ENCODE peak calls at places on chromosomes 6 and 20, in seven cellular contexts. One of them, this sample, is unnamed.

GRCh38 chr6:162538643-162539064 is 188.9 kb downstream of the PRKN start:
- DNase-seq in hepatocyte: no peak
- DNase-seq in HCT116: no peak
- DNase-seq in neural progenitor cell: no peak
- DNase-seq in OCI-LY7: no peak
- DNase-seq in GM23338: no peak
- DNase-seq in MM.1S: no peak
- DNase-seq in this sample: no peak

GRCh38 chr6:156556830-156557229 is 220.3 kb upstream of the ARID1B start:
- DNase-seq in hepatocyte: no peak
- DNase-seq in HCT116: no peak
- DNase-seq in neural progenitor cell: no peak
- DNase-seq in OCI-LY7: no peak
- DNase-seq in GM23338: no peak
- DNase-seq in MM.1S: no peak
- DNase-seq in this sample: no peak

GRCh38 chr20:58900292-58900931 is 47.9 kb downstream of the GNAS start:
- DNase-seq in hepatocyte: peak; percentile 28
- DNase-seq in HCT116: no peak
- DNase-seq in neural progenitor cell: peak; percentile 70
- DNase-seq in OCI-LY7: no peak
- DNase-seq in GM23338: peak; percentile 64
- DNase-seq in MM.1S: no peak
- DNase-seq in this sample: no peak

GRCh38 chr6:106223300-106223930 is 102.1 kb downstream of the ATG5 start:
- DNase-seq in hepatocyte: peak; percentile 81
- DNase-seq in HCT116: peak; percentile 72
- DNase-seq in neural progenitor cell: peak; percentile 81
- DNase-seq in OCI-LY7: peak; percentile 85
- DNase-seq in GM23338: peak; percentile 82
- DNase-seq in MM.1S: peak; percentile 87
- DNase-seq in this sample: peak; percentile 81

GRCh38 chr6:170480045-170480714 is 72.9 kb downstream of the PSMB1 start:
- DNase-seq in hepatocyte: peak; percentile 21
- DNase-seq in HCT116: no peak
- DNase-seq in neural progenitor cell: peak; percentile 48
- DNase-seq in OCI-LY7: no peak
- DNase-seq in GM23338: peak; percentile 56
- DNase-seq in MM.1S: no peak
- DNase-seq in this sample: no peak

GRCh38 chr6:166600932-166601331 is 14.5 kb upstream of the RAMACL start:
- DNase-seq in hepatocyte: no peak
- DNase-seq in HCT116: no peak
- DNase-seq in neural progenitor cell: no peak
- DNase-seq in OCI-LY7: no peak
- DNase-seq in GM23338: no peak
- DNase-seq in MM.1S: no peak
- DNase-seq in this sample: no peak

GRCh38 chr6:43911354-43911624 is 141.3 kb downstream of the VEGFA start:
- DNase-seq in hepatocyte: no peak
- DNase-seq in HCT116: no peak
- DNase-seq in neural progenitor cell: no peak
- DNase-seq in OCI-LY7: no peak
- DNase-seq in GM23338: no peak
- DNase-seq in MM.1S: no peak
- DNase-seq in this sample: no peak

GRCh38 chr6:106913676-106914280 is 60.8 kb downstream of the CD24 start:
- DNase-seq in hepatocyte: peak; percentile 29
- DNase-seq in HCT116: no peak
- DNase-seq in neural progenitor cell: no peak
- DNase-seq in OCI-LY7: peak; percentile 24
- DNase-seq in GM23338: no peak
- DNase-seq in MM.1S: no peak
- DNase-seq in this sample: peak; percentile 81

GRCh38 chr20:24102749-24103148 is 114.2 kb upstream of the GGTLC1 start:
- DNase-seq in hepatocyte: no peak
- DNase-seq in HCT116: no peak
- DNase-seq in neural progenitor cell: no peak
- DNase-seq in OCI-LY7: no peak
- DNase-seq in GM23338: no peak
- DNase-seq in MM.1S: no peak
- DNase-seq in this sample: peak; percentile 76

GRCh38 chr20:48049631-48050030 is 264.4 kb upstream of the SULF2 start:
- DNase-seq in hepatocyte: no peak
- DNase-seq in HCT116: no peak
- DNase-seq in neural progenitor cell: no peak
- DNase-seq in OCI-LY7: no peak
- DNase-seq in GM23338: no peak
- DNase-seq in MM.1S: no peak
- DNase-seq in this sample: no peak

GRCh38 chr6:116763871-116764270 is 1.6 kb downstream of the FAM162B start:
- DNase-seq in hepatocyte: no peak
- DNase-seq in HCT116: no peak
- DNase-seq in neural progenitor cell: no peak
- DNase-seq in OCI-LY7: no peak
- DNase-seq in GM23338: no peak
- DNase-seq in MM.1S: no peak
- DNase-seq in this sample: no peak

GRCh38 chr6:5025911-5026819 is 22.3 kb upstream of the RPP40 start:
- DNase-seq in hepatocyte: peak; percentile 78
- DNase-seq in HCT116: no peak
- DNase-seq in neural progenitor cell: peak; percentile 81
- DNase-seq in OCI-LY7: no peak
- DNase-seq in GM23338: peak; percentile 84
- DNase-seq in MM.1S: no peak
- DNase-seq in this sample: no peak

GRCh38 chr20:46851746-46852145 is 42.9 kb upstream of the EYA2 start:
- DNase-seq in hepatocyte: no peak
- DNase-seq in HCT116: no peak
- DNase-seq in neural progenitor cell: no peak
- DNase-seq in OCI-LY7: no peak
- DNase-seq in GM23338: no peak
- DNase-seq in MM.1S: no peak
- DNase-seq in this sample: no peak

GRCh38 chr20:54097236-54097529 is 26.8 kb upstream of the BCAS1 start:
- DNase-seq in hepatocyte: no peak
- DNase-seq in HCT116: no peak
- DNase-seq in neural progenitor cell: no peak
- DNase-seq in OCI-LY7: no peak
- DNase-seq in GM23338: no peak
- DNase-seq in MM.1S: no peak
- DNase-seq in this sample: no peak

GRCh38 chr6:161401910-161402309 is 128.0 kb upstream of the AGPAT4 start:
- DNase-seq in hepatocyte: no peak
- DNase-seq in HCT116: no peak
- DNase-seq in neural progenitor cell: no peak
- DNase-seq in OCI-LY7: no peak
- DNase-seq in GM23338: no peak
- DNase-seq in MM.1S: no peak
- DNase-seq in this sample: no peak

GRCh38 chr6:104943781-104944180 is 13.1 kb upstream of the LIN28B start:
- DNase-seq in hepatocyte: peak; percentile 52
- DNase-seq in HCT116: peak; percentile 2
- DNase-seq in neural progenitor cell: peak; percentile 71
- DNase-seq in OCI-LY7: no peak
- DNase-seq in GM23338: no peak
- DNase-seq in MM.1S: peak; percentile 11
- DNase-seq in this sample: peak; percentile 35

GRCh38 chr6:5119090-5119951 is 34.2 kb downstream of the PPP1R3G start:
- DNase-seq in hepatocyte: no peak
- DNase-seq in HCT116: no peak
- DNase-seq in neural progenitor cell: no peak
- DNase-seq in OCI-LY7: no peak
- DNase-seq in GM23338: no peak
- DNase-seq in MM.1S: no peak
- DNase-seq in this sample: no peak

GRCh38 chr20:35277127-35277526 is 795 bp downstream of the MMP24OS start:
- DNase-seq in hepatocyte: no peak
- DNase-seq in HCT116: no peak
- DNase-seq in neural progenitor cell: no peak
- DNase-seq in OCI-LY7: no peak
- DNase-seq in GM23338: no peak
- DNase-seq in MM.1S: no peak
- DNase-seq in this sample: no peak

GRCh38 chr6:35754452-35755321 is 17.9 kb downstream of the ARMC12 start:
- DNase-seq in hepatocyte: no peak
- DNase-seq in HCT116: no peak
- DNase-seq in neural progenitor cell: no peak
- DNase-seq in OCI-LY7: no peak
- DNase-seq in GM23338: no peak
- DNase-seq in MM.1S: no peak
- DNase-seq in this sample: peak; percentile 76

GRCh38 chr6:168072730-168073129 is 6.3 kb downstream of the FRMD1 start:
- DNase-seq in hepatocyte: no peak
- DNase-seq in HCT116: no peak
- DNase-seq in neural progenitor cell: no peak
- DNase-seq in OCI-LY7: no peak
- DNase-seq in GM23338: no peak
- DNase-seq in MM.1S: no peak
- DNase-seq in this sample: no peak

GRCh38 chr6:56795852-56796532 is 153.3 kb upstream of the DST start:
- DNase-seq in hepatocyte: no peak
- DNase-seq in HCT116: no peak
- DNase-seq in neural progenitor cell: no peak
- DNase-seq in OCI-LY7: no peak
- DNase-seq in GM23338: no peak
- DNase-seq in MM.1S: no peak
- DNase-seq in this sample: peak; percentile 58

GRCh38 chr20:40982415-40983145 is 46.0 kb upstream of the TOP1 start:
- DNase-seq in hepatocyte: no peak
- DNase-seq in HCT116: no peak
- DNase-seq in neural progenitor cell: no peak
- DNase-seq in OCI-LY7: peak; percentile 87
- DNase-seq in GM23338: no peak
- DNase-seq in MM.1S: peak; percentile 67
- DNase-seq in this sample: no peak

GRCh38 chr6:10518461-10519216 is 2.5 kb upstream of the GCNT2 start:
- DNase-seq in hepatocyte: peak; percentile 45
- DNase-seq in HCT116: no peak
- DNase-seq in neural progenitor cell: no peak
- DNase-seq in OCI-LY7: peak; percentile 26
- DNase-seq in GM23338: peak; percentile 50
- DNase-seq in MM.1S: no peak
- DNase-seq in this sample: peak; percentile 77

GRCh38 chr6:136586295-136586694 is 36.1 kb upstream of the MAP7 start:
- DNase-seq in hepatocyte: peak; percentile 22
- DNase-seq in HCT116: no peak
- DNase-seq in neural progenitor cell: no peak
- DNase-seq in OCI-LY7: no peak
- DNase-seq in GM23338: no peak
- DNase-seq in MM.1S: no peak
- DNase-seq in this sample: no peak

GRCh38 chr20:24765316-24766142 is 183.5 kb upstream of the CST7 start:
- DNase-seq in hepatocyte: no peak
- DNase-seq in HCT116: no peak
- DNase-seq in neural progenitor cell: no peak
- DNase-seq in OCI-LY7: no peak
- DNase-seq in GM23338: no peak
- DNase-seq in MM.1S: no peak
- DNase-seq in this sample: no peak

GRCh38 chr6:123668965-123669591 is 32.3 kb upstream of the TRDN start:
- DNase-seq in hepatocyte: no peak
- DNase-seq in HCT116: no peak
- DNase-seq in neural progenitor cell: no peak
- DNase-seq in OCI-LY7: no peak
- DNase-seq in GM23338: no peak
- DNase-seq in MM.1S: no peak
- DNase-seq in this sample: no peak

GRCh38 chr6:32842021-32842650 is 1.7 kb downstream of the PSMB8 start:
- DNase-seq in hepatocyte: no peak
- DNase-seq in HCT116: no peak
- DNase-seq in neural progenitor cell: no peak
- DNase-seq in OCI-LY7: no peak
- DNase-seq in GM23338: no peak
- DNase-seq in MM.1S: no peak
- DNase-seq in this sample: no peak

GRCh38 chr6:70280462-70280861 is 22.4 kb downstream of the COL9A1 start:
- DNase-seq in hepatocyte: peak; percentile 23
- DNase-seq in HCT116: no peak
- DNase-seq in neural progenitor cell: no peak
- DNase-seq in OCI-LY7: no peak
- DNase-seq in GM23338: peak; percentile 19
- DNase-seq in MM.1S: no peak
- DNase-seq in this sample: no peak

GRCh38 chr6:130159876-130160415 is 62.8 kb downstream of the SAMD3 start:
- DNase-seq in hepatocyte: no peak
- DNase-seq in HCT116: no peak
- DNase-seq in neural progenitor cell: no peak
- DNase-seq in OCI-LY7: no peak
- DNase-seq in GM23338: no peak
- DNase-seq in MM.1S: no peak
- DNase-seq in this sample: no peak

GRCh38 chr20:56202493-56203077 is 45.9 kb upstream of the MC3R start:
- DNase-seq in hepatocyte: peak; percentile 29
- DNase-seq in HCT116: no peak
- DNase-seq in neural progenitor cell: no peak
- DNase-seq in OCI-LY7: peak; percentile 1
- DNase-seq in GM23338: no peak
- DNase-seq in MM.1S: peak; percentile 12
- DNase-seq in this sample: peak; percentile 64
- TF ChIP-seq CTCF in hepatocyte: peak; percentile 62
- TF ChIP-seq CTCF in HCT116: peak; percentile 27
- TF ChIP-seq CTCF in neural progenitor cell: peak; percentile 50
- TF ChIP-seq CTCF in OCI-LY7: peak; percentile 50
- TF ChIP-seq CTCF in GM23338: peak; percentile 16
- TF ChIP-seq CTCF in MM.1S: peak; percentile 31
- TF ChIP-seq CTCF in this sample: peak; percentile 78

GRCh38 chr6:95544517-95545225 is 32.7 kb upstream of the MANEA start:
- DNase-seq in hepatocyte: no peak
- DNase-seq in HCT116: no peak
- DNase-seq in neural progenitor cell: no peak
- DNase-seq in OCI-LY7: no peak
- DNase-seq in GM23338: no peak
- DNase-seq in MM.1S: no peak
- DNase-seq in this sample: no peak
- H3K4me3 ChIP-seq in hepatocyte: no peak overlapping the region
- H3K4me3 ChIP-seq in HCT116: no peak overlapping the region
- H3K4me3 ChIP-seq in neural progenitor cell: no peak overlapping the region
- H3K4me3 ChIP-seq in OCI-LY7: no peak overlapping the region
- H3K4me3 ChIP-seq in GM23338: no peak overlapping the region
- H3K4me3 ChIP-seq in MM.1S: no peak overlapping the region
- H3K4me3 ChIP-seq in this sample: no peak overlapping the region

GRCh38 chr6:2019051-2019450 is 226.4 kb downstream of the GMDS start:
- DNase-seq in hepatocyte: no peak
- DNase-seq in HCT116: no peak
- DNase-seq in neural progenitor cell: no peak
- DNase-seq in OCI-LY7: no peak
- DNase-seq in GM23338: no peak
- DNase-seq in MM.1S: no peak
- DNase-seq in this sample: no peak
- TF ChIP-seq EZH2phosphoT487 in hepatocyte: no peak
- TF ChIP-seq EZH2phosphoT487 in HCT116: no peak
- TF ChIP-seq EZH2phosphoT487 in neural progenitor cell: no peak
- TF ChIP-seq EZH2phosphoT487 in OCI-LY7: no peak
- TF ChIP-seq EZH2phosphoT487 in GM23338: no peak
- TF ChIP-seq EZH2phosphoT487 in MM.1S: no peak
- TF ChIP-seq EZH2phosphoT487 in this sample: no peak

GRCh38 chr6:151546941-151547659 is 53.3 kb downstream of the CCDC170 start:
- DNase-seq in hepatocyte: no peak
- DNase-seq in HCT116: no peak
- DNase-seq in neural progenitor cell: no peak
- DNase-seq in OCI-LY7: no peak
- DNase-seq in GM23338: peak; percentile 31
- DNase-seq in MM.1S: no peak
- DNase-seq in this sample: no peak
- TF ChIP-seq CTCF in hepatocyte: no peak
- TF ChIP-seq CTCF in HCT116: peak; percentile 7
- TF ChIP-seq CTCF in neural progenitor cell: peak; percentile 4
- TF ChIP-seq CTCF in OCI-LY7: peak; percentile 28
- TF ChIP-seq CTCF in GM23338: peak; percentile 68
- TF ChIP-seq CTCF in MM.1S: no peak
- TF ChIP-seq CTCF in this sample: peak; percentile 51